ENCODE peak calls at places on chromosomes 1 and 21, in seven cellular contexts. F, Z, J, W, S, D and I are unnamed samples.

GRCh38 chr21:36321325-36322082 is 1.5 kb downstream of the MORC3 start:
- DNase-seq in J (peak), Z (peak), D (no peak), W (no peak), S (no peak), F (peak), I (peak)

GRCh38 chr1:207139616-207140015 is 35.6 kb downstream of the C4BPA start:
- DNase-seq in D (no peak), Z (no peak), S (no peak), J (no peak), W (no peak), F (no peak), I (no peak)

GRCh38 chr1:59083946-59084865 is 212.7 kb upstream of the FGGY start:
- DNase-seq in D (peak), W (no peak), J (no peak), S (no peak), Z (no peak), F (no peak), I (no peak)

GRCh38 chr1:174839211-174839610 is 160.5 kb upstream of the CACYBP start:
- DNase-seq in F (no peak), Z (no peak), D (no peak), W (no peak), S (no peak), J (no peak), I (no peak)

GRCh38 chr1:229883504-229884200 is 183.4 kb upstream of the GALNT2 start:
- DNase-seq in Z (no peak), W (no peak), S (no peak), J (no peak), F (no peak), D (no peak), I (no peak)

GRCh38 chr21:44920694-44921604 is at the start of gene ITGB2:
- DNase-seq in D (no peak), S (no peak), J (no peak), W (no peak), F (peak), Z (no peak), I (no peak)

GRCh38 chr1:18907021-18907913 is 4.9 kb upstream of the ALDH4A1 start:
- DNase-seq in W (peak), Z (peak), S (peak), J (peak), D (peak), F (peak), I (peak)

GRCh38 chr1:31943546-31944184 is 5.5 kb upstream of the PTP4A2 start:
- DNase-seq in J (peak), W (no peak), S (no peak), F (no peak), Z (no peak), D (no peak), I (no peak)

GRCh38 chr21:38984982-38985422 is 179.3 kb downstream of the ETS2 start:
- DNase-seq in Z (no peak), J (peak), D (peak), W (no peak), S (no peak), F (no peak), I (no peak)

GRCh38 chr1:19338323-19338762 is 26.2 kb downstream of the SLC66A1 start:
- DNase-seq in D (no peak), J (peak), F (peak), W (no peak), S (no peak), Z (no peak), I (peak)

GRCh38 chr1:16254263-16254948 is 17.4 kb upstream of the CPLANE2 start:
- DNase-seq in D (no peak), F (no peak), J (peak), W (no peak), Z (no peak), S (no peak), I (no peak)

GRCh38 chr1:40818264-40818961 is 34.8 kb downstream of the KCNQ4 start:
- DNase-seq in Z (no peak), S (no peak), D (no peak), J (peak), W (no peak), F (peak), I (peak)

GRCh38 chr1:201566933-201567801 is 28.2 kb downstream of the NAV1 start:
- DNase-seq in F (no peak), J (no peak), D (no peak), Z (no peak), W (no peak), S (no peak), I (no peak)

GRCh38 chr1:38261574-38261973 is 215.0 kb upstream of the POU3F1 start:
- DNase-seq in W (no peak), S (no peak), J (no peak), F (no peak), Z (no peak), D (no peak), I (no peak)

GRCh38 chr1:108881369-108881768 is 4.6 kb downstream of the GPSM2 start:
- DNase-seq in F (no peak), D (no peak), J (peak), S (no peak), W (no peak), Z (peak), I (no peak)

GRCh38 chr1:22789356-22789994 is 78.8 kb downstream of the EPHB2 start:
- DNase-seq in D (no peak), Z (no peak), W (no peak), J (peak), S (peak), F (no peak), I (no peak)

GRCh38 chr1:178093958-178094751 is at the start of gene RASAL2:
- DNase-seq in W (peak), F (peak), Z (peak), S (peak), J (peak), D (peak), I (peak)

GRCh38 chr1:42379794-42380616 is 587 bp upstream of the RIMKLA start:
- DNase-seq in J (peak), F (peak), Z (no peak), W (peak), D (peak), S (no peak), I (peak)

GRCh38 chr1:35560256-35561225 is 2.9 kb downstream of the NCDN start:
- DNase-seq in F (peak), D (no peak), W (no peak), S (no peak), Z (peak), J (no peak), I (no peak)

GRCh38 chr1:112818990-112819689 is 104.0 kb upstream of the PPM1J start:
- DNase-seq in F (peak), D (peak), Z (no peak), S (no peak), J (peak), W (no peak), I (no peak)

GRCh38 chr1:240287722-240288121 is 196.0 kb downstream of the FMN2 start:
- DNase-seq in D (no peak), J (no peak), Z (no peak), F (no peak), S (no peak), W (no peak), I (no peak)

GRCh38 chr1:3372317-3372716 is 82.1 kb upstream of the ARHGEF16 start:
- DNase-seq in J (no peak), D (no peak), W (no peak), S (no peak), F (no peak), Z (no peak), I (no peak)

GRCh38 chr1:108780937-108781574 is 34.6 kb downstream of the STXBP3 start:
- DNase-seq in S (no peak), J (no peak), Z (no peak), D (no peak), W (no peak), F (no peak), I (no peak)

GRCh38 chr1:161193561-161194235 is 5.2 kb downstream of the ADAMTS4 start:
- DNase-seq in Z (no peak), S (peak), D (no peak), F (no peak), J (no peak), W (no peak), I (no peak)

GRCh38 chr1:59431566-59432294 is 134.8 kb downstream of the FGGY start:
- DNase-seq in J (no peak), D (no peak), F (no peak), S (peak), Z (no peak), W (no peak), I (no peak)